ENCODE peak calls at places on chromosomes 6 and 20, in six cellular contexts. One of them, this sample, is unnamed.

GRCh38 chr6:35077006-35077712 is 64.0 kb downstream of the TCP11 start:
- DNase-seq in astrocyte of the cerebellum: no peak
- DNase-seq in fibroblast of lung: no peak
- DNase-seq in AG10803: no peak
- DNase-seq in Panc1: no peak
- DNase-seq in RWPE1: peak; percentile 66
- DNase-seq in this sample: no peak

GRCh38 chr6:4017847-4018193 is 61.1 kb downstream of the FAM217A start:
- DNase-seq in astrocyte of the cerebellum: no peak
- DNase-seq in fibroblast of lung: peak; percentile 51
- DNase-seq in AG10803: peak; percentile 31
- DNase-seq in Panc1: no peak
- DNase-seq in RWPE1: no peak
- DNase-seq in this sample: no peak

GRCh38 chr20:57313951-57314350 is 15.7 kb upstream of the SPO11 start:
- DNase-seq in astrocyte of the cerebellum: no peak
- DNase-seq in fibroblast of lung: no peak
- DNase-seq in AG10803: no peak
- DNase-seq in Panc1: no peak
- DNase-seq in RWPE1: no peak
- DNase-seq in this sample: no peak

GRCh38 chr20:36121981-36122930 is 32.3 kb upstream of the EPB41L1 start:
- DNase-seq in astrocyte of the cerebellum: no peak
- DNase-seq in fibroblast of lung: no peak
- DNase-seq in AG10803: no peak
- DNase-seq in Panc1: no peak
- DNase-seq in RWPE1: peak; percentile 94
- DNase-seq in this sample: no peak

GRCh38 chr6:6704423-6705060 is 116.0 kb downstream of the LY86 start:
- DNase-seq in astrocyte of the cerebellum: no peak
- DNase-seq in fibroblast of lung: peak; percentile 9
- DNase-seq in AG10803: no peak
- DNase-seq in Panc1: no peak
- DNase-seq in RWPE1: no peak
- DNase-seq in this sample: no peak

GRCh38 chr6:164296411-164296810 is 881.9 kb downstream of the QKI start:
- DNase-seq in astrocyte of the cerebellum: no peak
- DNase-seq in fibroblast of lung: peak; percentile 38
- DNase-seq in AG10803: no peak
- DNase-seq in Panc1: no peak
- DNase-seq in RWPE1: no peak
- DNase-seq in this sample: no peak

GRCh38 chr6:24125980-24126379 is at the start of gene NRSN1:
- DNase-seq in astrocyte of the cerebellum: no peak
- DNase-seq in fibroblast of lung: no peak
- DNase-seq in AG10803: no peak
- DNase-seq in Panc1: no peak
- DNase-seq in RWPE1: peak; percentile 8
- DNase-seq in this sample: no peak

GRCh38 chr20:44495802-44496481 is 20.3 kb downstream of the TTPAL start:
- DNase-seq in astrocyte of the cerebellum: peak; percentile 68
- DNase-seq in fibroblast of lung: peak; percentile 97
- DNase-seq in AG10803: peak; percentile 98
- DNase-seq in Panc1: peak; percentile 97
- DNase-seq in RWPE1: peak; percentile 97
- DNase-seq in this sample: peak; percentile 59

GRCh38 chr20:43949741-43950618 is 35.3 kb downstream of the TOX2 start:
- DNase-seq in astrocyte of the cerebellum: no peak
- DNase-seq in fibroblast of lung: peak; percentile 35
- DNase-seq in AG10803: no peak
- DNase-seq in Panc1: no peak
- DNase-seq in RWPE1: no peak
- DNase-seq in this sample: no peak

GRCh38 chr6:80182291-80182690 is 75.8 kb downstream of the BCKDHB start:
- DNase-seq in astrocyte of the cerebellum: peak; percentile 16
- DNase-seq in fibroblast of lung: peak; percentile 71
- DNase-seq in AG10803: peak; percentile 30
- DNase-seq in Panc1: no peak
- DNase-seq in RWPE1: peak; percentile 72
- DNase-seq in this sample: no peak

DNA sequence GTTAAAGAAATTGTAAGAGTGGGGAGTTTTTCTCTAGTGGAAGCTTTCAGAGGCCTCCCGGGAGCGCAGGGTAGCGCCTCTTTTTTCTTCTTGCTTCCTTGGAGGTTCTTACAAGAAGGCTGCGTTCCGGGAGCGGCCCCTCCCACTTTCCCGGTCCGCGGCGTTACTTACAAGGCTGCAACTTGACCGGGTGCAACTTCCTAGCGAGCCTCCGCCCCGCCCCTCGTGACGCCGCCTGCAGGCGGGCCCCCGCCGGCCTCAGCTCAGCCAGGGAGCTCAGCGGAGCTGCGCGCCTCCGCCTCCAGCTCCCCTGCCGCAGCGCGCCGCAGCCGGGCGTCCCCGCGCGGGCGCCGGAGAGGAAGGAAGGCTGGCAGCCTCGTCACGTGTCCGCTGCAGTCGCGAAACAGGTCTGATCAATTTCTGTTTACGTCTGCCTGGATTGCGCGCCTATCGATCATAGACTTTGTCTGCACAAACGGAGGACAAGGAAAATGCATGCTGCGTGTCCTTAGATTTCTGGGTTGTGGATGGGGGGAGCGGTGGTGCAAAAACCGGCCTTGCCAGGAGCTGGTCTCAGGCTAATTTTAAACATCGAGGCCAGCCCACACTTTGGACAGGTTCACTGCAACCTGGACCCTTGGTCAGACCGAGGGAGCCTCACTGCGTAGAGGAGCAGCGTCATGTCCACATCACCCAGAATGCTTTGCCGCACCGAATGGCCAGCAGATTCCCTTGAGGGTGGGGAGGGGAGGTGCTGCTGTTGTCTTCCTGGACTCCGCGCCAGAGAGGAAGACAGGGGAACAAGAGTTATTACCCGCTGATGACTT is at the start of the genes FAM217B and PPP1R3D:
- DNase-seq in astrocyte of the cerebellum: peak; percentile 89
- DNase-seq in fibroblast of lung: peak; percentile 99
- DNase-seq in AG10803: peak; percentile 98
- DNase-seq in Panc1: peak; percentile 60
- DNase-seq in RWPE1: peak; percentile 99
- DNase-seq in this sample: peak; percentile 93
- TF ChIP-seq CTCF in astrocyte of the cerebellum: no peak
- TF ChIP-seq CTCF in fibroblast of lung: no peak
- TF ChIP-seq CTCF in AG10803: no peak
- TF ChIP-seq CTCF in Panc1: no peak
- TF ChIP-seq CTCF in RWPE1: peak; percentile 11
- TF ChIP-seq CTCF in this sample: no peak

GRCh38 chr6:111985202-111985731 is 68.6 kb upstream of the CCN6 start:
- DNase-seq in astrocyte of the cerebellum: peak; percentile 73
- DNase-seq in fibroblast of lung: peak; percentile 99
- DNase-seq in AG10803: peak; percentile 96
- DNase-seq in Panc1: no peak
- DNase-seq in RWPE1: peak; percentile 92
- DNase-seq in this sample: no peak
- TF ChIP-seq CTCF in astrocyte of the cerebellum: no peak
- TF ChIP-seq CTCF in fibroblast of lung: no peak
- TF ChIP-seq CTCF in AG10803: peak; percentile 18
- TF ChIP-seq CTCF in Panc1: peak; percentile 8
- TF ChIP-seq CTCF in RWPE1: no peak
- TF ChIP-seq CTCF in this sample: no peak

DNA sequence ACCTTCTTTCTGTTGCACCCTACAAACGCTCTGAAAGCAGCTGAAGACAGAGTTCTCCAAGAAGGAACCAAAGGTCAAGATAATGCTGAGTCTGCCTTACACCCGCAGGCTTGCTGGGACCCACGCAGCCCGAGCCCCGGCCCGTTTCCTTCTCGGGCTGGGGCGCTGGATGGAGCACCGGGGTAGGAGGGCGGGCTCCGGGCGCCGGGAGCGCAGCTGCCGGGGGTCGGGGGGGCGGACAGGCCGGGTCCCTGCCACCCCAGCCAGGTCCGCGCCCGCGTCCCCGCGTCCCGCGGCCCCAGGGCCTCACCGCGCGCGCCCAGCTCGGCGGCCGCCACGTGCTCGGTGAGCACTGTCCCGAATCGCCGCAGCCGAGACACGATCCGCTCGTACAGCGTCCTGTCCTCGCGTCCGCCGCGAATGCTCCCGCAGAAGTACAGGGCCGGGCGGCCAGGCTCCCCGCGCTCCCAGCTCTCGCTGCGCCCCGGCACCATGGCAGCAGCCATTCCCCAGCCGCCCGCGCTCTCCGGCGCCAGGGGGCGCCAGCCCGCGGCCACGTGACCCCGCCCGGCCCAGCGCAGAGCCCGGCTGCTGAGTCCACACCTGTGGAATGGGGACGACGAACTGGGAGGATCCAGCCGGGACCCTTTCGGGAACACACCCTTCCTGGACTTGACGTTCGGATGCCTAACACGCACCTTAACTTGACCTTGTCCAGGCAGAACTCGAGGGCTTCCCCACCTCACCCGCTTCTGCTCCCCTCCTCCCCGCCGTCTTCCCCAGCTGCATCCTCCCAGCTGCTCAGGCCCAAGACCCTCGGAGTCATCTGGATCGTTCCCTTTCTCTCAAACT is at the start of gene DNPH1:
- DNase-seq in astrocyte of the cerebellum: peak; percentile 13
- DNase-seq in fibroblast of lung: peak; percentile 53
- DNase-seq in AG10803: peak; percentile 59
- DNase-seq in Panc1: no peak
- DNase-seq in RWPE1: peak; percentile 72
- DNase-seq in this sample: peak; percentile 23
- TF ChIP-seq CTCF in astrocyte of the cerebellum: peak; percentile 67
- TF ChIP-seq CTCF in fibroblast of lung: peak; percentile 43
- TF ChIP-seq CTCF in AG10803: peak; percentile 44
- TF ChIP-seq CTCF in Panc1: peak; percentile 97
- TF ChIP-seq CTCF in RWPE1: peak; percentile 91
- TF ChIP-seq CTCF in this sample: peak; percentile 43

DNA sequence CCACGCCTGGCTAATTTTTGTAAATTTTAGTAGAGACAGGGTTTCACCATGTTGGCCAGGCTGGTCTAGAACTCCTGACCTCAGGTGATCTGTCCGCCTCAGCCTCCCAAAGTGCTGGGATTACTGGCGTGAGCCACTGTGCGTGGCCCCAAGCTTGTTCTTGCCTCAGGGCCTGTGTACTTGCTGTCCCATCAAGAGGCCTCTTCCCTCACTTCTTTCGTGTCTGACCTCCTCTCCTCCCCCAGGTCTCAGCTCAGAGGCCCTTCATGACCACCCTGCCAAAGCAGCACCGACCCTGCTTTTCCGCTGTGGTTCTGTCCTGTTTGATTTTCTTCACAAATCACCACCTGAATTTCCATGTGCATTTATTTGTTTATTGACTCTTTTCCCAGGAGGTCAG is 10.5 kb upstream of the UBE2V1 start:
- DNase-seq in astrocyte of the cerebellum: no peak
- DNase-seq in fibroblast of lung: no peak
- DNase-seq in AG10803: no peak
- DNase-seq in Panc1: no peak
- DNase-seq in RWPE1: no peak
- DNase-seq in this sample: no peak
- TF ChIP-seq CTCF in astrocyte of the cerebellum: no peak
- TF ChIP-seq CTCF in fibroblast of lung: no peak
- TF ChIP-seq CTCF in AG10803: no peak
- TF ChIP-seq CTCF in Panc1: no peak
- TF ChIP-seq CTCF in RWPE1: no peak
- TF ChIP-seq CTCF in this sample: no peak

DNA sequence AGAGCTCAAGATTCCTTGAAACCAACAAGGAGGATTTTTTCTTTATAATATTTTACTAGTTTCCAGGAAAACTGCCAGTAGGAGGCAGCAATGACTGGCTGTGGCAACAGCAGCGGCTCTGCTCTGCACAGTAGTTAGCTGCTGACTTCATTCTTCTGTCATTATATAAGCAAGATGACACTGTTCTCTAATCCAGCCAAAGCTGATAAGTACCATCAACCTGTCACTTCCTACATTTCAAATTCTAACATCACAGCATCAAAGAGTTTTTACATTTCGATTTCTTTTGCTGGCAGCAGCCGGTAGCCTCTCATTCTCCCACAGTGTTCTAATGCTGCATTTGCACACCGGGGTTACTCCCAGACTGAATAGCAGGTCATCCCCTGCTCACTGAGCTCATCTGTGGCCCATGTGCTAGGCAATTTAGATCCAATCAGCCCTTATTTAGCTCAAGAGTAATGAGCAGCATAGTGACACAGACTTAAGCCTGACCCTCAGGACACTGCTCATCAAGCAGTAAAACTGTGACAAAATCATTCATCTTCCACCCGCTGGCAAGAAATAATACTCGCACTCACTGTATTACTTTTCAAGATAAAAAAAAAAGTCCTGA is 67.8 kb downstream of the MMS22L start:
- DNase-seq in astrocyte of the cerebellum: peak; percentile 54
- DNase-seq in fibroblast of lung: peak; percentile 77
- DNase-seq in AG10803: peak; percentile 78
- DNase-seq in Panc1: peak; percentile 22
- DNase-seq in RWPE1: no peak
- DNase-seq in this sample: peak; percentile 24
- TF ChIP-seq CTCF in astrocyte of the cerebellum: peak; percentile 70
- TF ChIP-seq CTCF in fibroblast of lung: peak; percentile 67
- TF ChIP-seq CTCF in AG10803: peak; percentile 72
- TF ChIP-seq CTCF in Panc1: peak; percentile 67
- TF ChIP-seq CTCF in RWPE1: no peak
- TF ChIP-seq CTCF in this sample: peak; percentile 70

GRCh38 chr6:43033874-43034273 is 12.5 kb downstream of the RRP36 start:
- DNase-seq in astrocyte of the cerebellum: no peak
- DNase-seq in fibroblast of lung: no peak
- DNase-seq in AG10803: no peak
- DNase-seq in Panc1: no peak
- DNase-seq in RWPE1: no peak
- DNase-seq in this sample: no peak

GRCh38 chr6:43035495-43036194 is 14.2 kb downstream of the RRP36 start:
- DNase-seq in astrocyte of the cerebellum: no peak
- DNase-seq in fibroblast of lung: no peak
- DNase-seq in AG10803: no peak
- DNase-seq in Panc1: no peak
- DNase-seq in RWPE1: no peak
- DNase-seq in this sample: no peak

GRCh38 chr6:43029120-43029519 is 7.7 kb downstream of the RRP36 start:
- DNase-seq in astrocyte of the cerebellum: no peak
- DNase-seq in fibroblast of lung: no peak
- DNase-seq in AG10803: no peak
- DNase-seq in Panc1: no peak
- DNase-seq in RWPE1: no peak
- DNase-seq in this sample: no peak

GRCh38 chr6:43036712-43037111 is 15.3 kb downstream of the RRP36 start:
- DNase-seq in astrocyte of the cerebellum: no peak
- DNase-seq in fibroblast of lung: no peak
- DNase-seq in AG10803: no peak
- DNase-seq in Panc1: no peak
- DNase-seq in RWPE1: no peak
- DNase-seq in this sample: no peak

GRCh38 chr6:43032326-43032725 is 10.9 kb downstream of the RRP36 start:
- DNase-seq in astrocyte of the cerebellum: no peak
- DNase-seq in fibroblast of lung: no peak
- DNase-seq in AG10803: no peak
- DNase-seq in Panc1: no peak
- DNase-seq in RWPE1: no peak
- DNase-seq in this sample: no peak
- TF ChIP-seq CTCF in astrocyte of the cerebellum: no peak
- TF ChIP-seq CTCF in fibroblast of lung: no peak
- TF ChIP-seq CTCF in AG10803: no peak
- TF ChIP-seq CTCF in Panc1: no peak
- TF ChIP-seq CTCF in RWPE1: no peak
- TF ChIP-seq CTCF in this sample: no peak

GRCh38 chr6:86707545-86708120 is 229.7 kb upstream of the HTR1E start:
- DNase-seq in astrocyte of the cerebellum: no peak
- DNase-seq in fibroblast of lung: no peak
- DNase-seq in AG10803: no peak
- DNase-seq in Panc1: no peak
- DNase-seq in RWPE1: no peak
- DNase-seq in this sample: no peak
- TF ChIP-seq CTCF in astrocyte of the cerebellum: no peak
- TF ChIP-seq CTCF in fibroblast of lung: no peak
- TF ChIP-seq CTCF in AG10803: no peak
- TF ChIP-seq CTCF in Panc1: no peak
- TF ChIP-seq CTCF in RWPE1: no peak
- TF ChIP-seq CTCF in this sample: no peak